ENCODE peak calls at places on chromosomes 13 and 19, in ten cellular contexts. One of them, this sample, is unnamed.

GRCh38 chr13:40874138-40874776 is 84.8 kb downstream of the SLC25A15 start:
- DNase-seq in H54: no peak
- DNase-seq in prostate gland: no peak
- DNase-seq in ovary: no peak
- DNase-seq in heart left ventricle: no peak
- DNase-seq in HCT116: no peak
- DNase-seq in A549: no peak
- DNase-seq in stomach: no peak
- DNase-seq in uterus: no peak
- DNase-seq in NB4: peak
- DNase-seq in this sample: no peak

GRCh38 chr19:33426621-33427475 is 53.3 kb downstream of the CEBPG start:
- DNase-seq in H54: no peak
- DNase-seq in prostate gland: no peak
- DNase-seq in ovary: no peak
- DNase-seq in heart left ventricle: peak
- DNase-seq in HCT116: no peak
- DNase-seq in A549: no peak
- DNase-seq in stomach: no peak
- DNase-seq in uterus: no peak
- DNase-seq in NB4: no peak
- DNase-seq in this sample: no peak

GRCh38 chr19:1211494-1212234 is 6.1 kb downstream of the STK11 start:
- DNase-seq in H54: no peak
- DNase-seq in prostate gland: peak
- DNase-seq in ovary: no peak
- DNase-seq in heart left ventricle: no peak
- DNase-seq in HCT116: no peak
- DNase-seq in A549: peak
- DNase-seq in stomach: peak
- DNase-seq in uterus: peak
- DNase-seq in NB4: no peak
- DNase-seq in this sample: no peak

GRCh38 chr13:74647211-74647610 is 513.0 kb upstream of the KLF12 start:
- DNase-seq in H54: no peak
- DNase-seq in prostate gland: no peak
- DNase-seq in ovary: no peak
- DNase-seq in heart left ventricle: no peak
- DNase-seq in HCT116: no peak
- DNase-seq in A549: no peak
- DNase-seq in stomach: no peak
- DNase-seq in uterus: no peak
- DNase-seq in NB4: no peak
- DNase-seq in this sample: no peak

GRCh38 chr19:35518313-35518712 is 4.9 kb upstream of the DMKN start:
- DNase-seq in H54: peak
- DNase-seq in prostate gland: no peak
- DNase-seq in ovary: no peak
- DNase-seq in heart left ventricle: no peak
- DNase-seq in HCT116: peak
- DNase-seq in A549: peak
- DNase-seq in stomach: no peak
- DNase-seq in uterus: no peak
- DNase-seq in NB4: no peak
- DNase-seq in this sample: no peak

GRCh38 chr19:28291874-28292273 is 921.1 kb downstream of the UQCRFS1 start:
- DNase-seq in H54: no peak
- DNase-seq in prostate gland: no peak
- DNase-seq in ovary: no peak
- DNase-seq in heart left ventricle: no peak
- DNase-seq in HCT116: no peak
- DNase-seq in A549: no peak
- DNase-seq in stomach: no peak
- DNase-seq in uterus: no peak
- DNase-seq in NB4: no peak
- DNase-seq in this sample: no peak

GRCh38 chr19:58058428-58058827 is 654 bp upstream of the ZNF135 start:
- DNase-seq in H54: no peak
- DNase-seq in prostate gland: no peak
- DNase-seq in ovary: no peak
- DNase-seq in heart left ventricle: no peak
- DNase-seq in HCT116: no peak
- DNase-seq in A549: no peak
- DNase-seq in stomach: no peak
- DNase-seq in uterus: no peak
- DNase-seq in NB4: no peak
- DNase-seq in this sample: no peak

GRCh38 chr13:101552797-101553196 is 100.3 kb downstream of the ITGBL1 start:
- DNase-seq in H54: no peak
- DNase-seq in prostate gland: no peak
- DNase-seq in ovary: no peak
- DNase-seq in heart left ventricle: no peak
- DNase-seq in HCT116: no peak
- DNase-seq in A549: no peak
- DNase-seq in stomach: no peak
- DNase-seq in uterus: no peak
- DNase-seq in NB4: no peak
- DNase-seq in this sample: no peak

GRCh38 chr13:68628994-68629393 is 1398.9 kb upstream of the PCDH9 start:
- DNase-seq in H54: no peak
- DNase-seq in prostate gland: no peak
- DNase-seq in ovary: no peak
- DNase-seq in heart left ventricle: no peak
- DNase-seq in HCT116: no peak
- DNase-seq in A549: no peak
- DNase-seq in stomach: no peak
- DNase-seq in uterus: no peak
- DNase-seq in NB4: no peak
- DNase-seq in this sample: no peak

GRCh38 chr13:63409791-63410351 is 1994.2 kb upstream of the PCDH20 start:
- DNase-seq in H54: no peak
- DNase-seq in prostate gland: no peak
- DNase-seq in ovary: no peak
- DNase-seq in heart left ventricle: no peak
- DNase-seq in HCT116: no peak
- DNase-seq in A549: no peak
- DNase-seq in stomach: no peak
- DNase-seq in uterus: no peak
- DNase-seq in NB4: no peak
- DNase-seq in this sample: no peak

GRCh38 chr19:29323046-29323971 is 110.4 kb upstream of the UQCRFS1 start:
- DNase-seq in H54: no peak
- DNase-seq in prostate gland: no peak
- DNase-seq in ovary: no peak
- DNase-seq in heart left ventricle: no peak
- DNase-seq in HCT116: no peak
- DNase-seq in A549: no peak
- DNase-seq in stomach: no peak
- DNase-seq in uterus: no peak
- DNase-seq in NB4: no peak
- DNase-seq in this sample: no peak

GRCh38 chr19:29318581-29318980 is 105.6 kb upstream of the UQCRFS1 start:
- DNase-seq in H54: no peak
- DNase-seq in prostate gland: no peak
- DNase-seq in ovary: no peak
- DNase-seq in heart left ventricle: no peak
- DNase-seq in HCT116: no peak
- DNase-seq in A549: no peak
- DNase-seq in stomach: no peak
- DNase-seq in uterus: no peak
- DNase-seq in NB4: no peak
- DNase-seq in this sample: no peak

GRCh38 chr19:29321116-29321515 is 108.2 kb upstream of the UQCRFS1 start:
- DNase-seq in H54: no peak
- DNase-seq in prostate gland: no peak
- DNase-seq in ovary: no peak
- DNase-seq in heart left ventricle: no peak
- DNase-seq in HCT116: no peak
- DNase-seq in A549: no peak
- DNase-seq in stomach: no peak
- DNase-seq in uterus: no peak
- DNase-seq in NB4: no peak
- DNase-seq in this sample: no peak

GRCh38 chr19:29320076-29320475 is 107.1 kb upstream of the UQCRFS1 start:
- DNase-seq in H54: no peak
- DNase-seq in prostate gland: no peak
- DNase-seq in ovary: no peak
- DNase-seq in heart left ventricle: no peak
- DNase-seq in HCT116: no peak
- DNase-seq in A549: no peak
- DNase-seq in stomach: no peak
- DNase-seq in uterus: no peak
- DNase-seq in NB4: no peak
- DNase-seq in this sample: no peak

DNA sequence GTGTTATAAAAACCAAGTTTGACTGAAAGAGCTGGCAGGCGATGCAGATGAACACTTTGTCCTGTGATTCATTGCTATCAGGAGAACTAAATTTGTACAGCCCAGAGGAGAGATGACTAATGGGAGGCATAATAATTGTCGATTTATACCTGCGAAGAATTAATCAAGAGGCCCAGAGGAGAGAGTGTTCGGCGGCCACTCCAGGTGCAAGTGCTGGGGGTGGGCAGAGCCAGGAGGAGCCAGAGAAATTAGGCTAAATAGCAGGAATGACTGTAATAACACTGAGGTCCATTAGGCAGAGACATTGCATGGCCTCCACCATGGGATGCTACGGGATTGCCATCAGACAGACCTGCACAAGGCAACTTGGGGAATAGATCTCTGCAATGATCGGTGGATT is 107.7 kb upstream of the UQCRFS1 start:
- DNase-seq in H54: no peak
- DNase-seq in prostate gland: no peak
- DNase-seq in ovary: no peak
- DNase-seq in heart left ventricle: no peak
- DNase-seq in HCT116: no peak
- DNase-seq in A549: no peak
- DNase-seq in stomach: no peak
- DNase-seq in uterus: no peak
- DNase-seq in NB4: no peak
- DNase-seq in this sample: no peak
- TF ChIP-seq POLR2A in H54: no peak
- TF ChIP-seq POLR2A in prostate gland: no peak
- TF ChIP-seq POLR2A in ovary: no peak
- TF ChIP-seq POLR2A in heart left ventricle: no peak
- TF ChIP-seq POLR2A in HCT116: no peak
- TF ChIP-seq POLR2A in A549: no peak
- TF ChIP-seq POLR2A in stomach: no peak
- TF ChIP-seq POLR2A in uterus: no peak
- TF ChIP-seq POLR2A in NB4: no peak
- TF ChIP-seq POLR2A in this sample: no peak

DNA sequence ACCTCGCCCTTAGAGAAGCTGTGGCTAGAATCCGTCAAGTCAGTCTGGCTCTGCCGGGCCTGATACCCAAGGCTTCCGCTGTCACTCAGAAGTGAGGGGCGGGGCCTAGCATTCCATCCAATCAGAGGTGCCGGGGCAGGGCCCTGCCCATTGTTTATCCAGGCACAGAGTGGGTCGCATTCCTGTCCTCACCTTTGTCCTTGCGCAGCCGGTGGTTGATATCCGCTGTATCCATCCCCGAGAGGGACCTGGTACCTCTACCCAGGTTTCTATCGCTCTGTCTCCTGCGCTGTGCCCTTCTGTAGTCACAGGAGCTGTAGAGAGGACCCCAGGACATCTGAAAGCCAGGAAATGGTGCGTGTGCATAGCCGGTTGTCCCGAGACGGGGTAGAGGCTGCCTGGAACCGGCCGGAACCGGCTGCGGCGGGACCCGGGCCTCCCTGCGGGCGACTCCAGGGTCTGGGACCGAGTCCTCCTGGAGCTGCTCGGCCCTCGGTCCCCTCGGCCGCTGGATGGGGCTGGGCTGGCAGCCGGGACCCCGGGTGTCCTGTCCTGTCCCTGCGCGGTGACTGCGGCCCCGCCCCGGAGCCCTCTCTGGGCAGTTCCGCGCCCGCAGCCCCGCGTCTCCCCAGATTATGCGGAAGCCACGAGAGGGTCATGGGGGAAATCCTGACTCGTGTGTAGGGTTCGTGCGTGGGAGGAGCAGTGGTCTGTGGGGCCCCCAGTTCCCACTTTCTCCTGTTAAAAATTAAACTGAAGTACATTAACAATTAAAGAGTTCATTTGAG is at the start of gene ZNF763:
- DNase-seq in H54: peak
- DNase-seq in prostate gland: peak
- DNase-seq in ovary: peak
- DNase-seq in heart left ventricle: peak
- DNase-seq in HCT116: no peak
- DNase-seq in A549: no peak
- DNase-seq in stomach: peak
- DNase-seq in uterus: peak
- DNase-seq in NB4: peak
- DNase-seq in this sample: peak
- TF ChIP-seq POLR2A in H54: no peak
- TF ChIP-seq POLR2A in prostate gland: peak
- TF ChIP-seq POLR2A in ovary: peak
- TF ChIP-seq POLR2A in heart left ventricle: peak
- TF ChIP-seq POLR2A in HCT116: no peak
- TF ChIP-seq POLR2A in A549: no peak
- TF ChIP-seq POLR2A in stomach: no peak
- TF ChIP-seq POLR2A in uterus: peak
- TF ChIP-seq POLR2A in NB4: peak
- TF ChIP-seq POLR2A in this sample: peak

DNA sequence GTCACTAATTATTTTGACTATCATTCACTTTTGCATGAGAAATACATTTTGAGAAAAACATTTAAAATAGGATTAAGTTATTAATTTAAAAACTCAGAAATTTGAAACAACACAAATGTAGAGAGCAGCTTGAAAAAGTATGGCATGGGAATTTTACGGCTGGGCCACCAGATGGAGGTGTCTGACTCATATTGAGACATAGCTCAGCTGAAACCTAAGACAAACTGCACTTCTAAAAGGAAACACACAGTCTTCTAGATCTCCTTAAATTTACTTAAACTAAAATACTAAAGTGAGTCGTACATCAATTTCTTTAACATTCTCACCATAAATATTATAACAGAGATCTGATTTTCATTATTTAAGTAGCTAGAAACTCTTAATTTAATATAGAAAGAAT is 41.9 kb upstream of the POSTN start:
- DNase-seq in H54: no peak
- DNase-seq in prostate gland: no peak
- DNase-seq in ovary: no peak
- DNase-seq in heart left ventricle: no peak
- DNase-seq in HCT116: no peak
- DNase-seq in A549: peak
- DNase-seq in stomach: no peak
- DNase-seq in uterus: no peak
- DNase-seq in NB4: peak
- DNase-seq in this sample: no peak
- TF ChIP-seq POLR2A in H54: no peak
- TF ChIP-seq POLR2A in prostate gland: no peak
- TF ChIP-seq POLR2A in ovary: no peak
- TF ChIP-seq POLR2A in heart left ventricle: no peak
- TF ChIP-seq POLR2A in HCT116: no peak
- TF ChIP-seq POLR2A in A549: no peak
- TF ChIP-seq POLR2A in stomach: no peak
- TF ChIP-seq POLR2A in uterus: no peak
- TF ChIP-seq POLR2A in NB4: no peak
- TF ChIP-seq POLR2A in this sample: no peak

DNA sequence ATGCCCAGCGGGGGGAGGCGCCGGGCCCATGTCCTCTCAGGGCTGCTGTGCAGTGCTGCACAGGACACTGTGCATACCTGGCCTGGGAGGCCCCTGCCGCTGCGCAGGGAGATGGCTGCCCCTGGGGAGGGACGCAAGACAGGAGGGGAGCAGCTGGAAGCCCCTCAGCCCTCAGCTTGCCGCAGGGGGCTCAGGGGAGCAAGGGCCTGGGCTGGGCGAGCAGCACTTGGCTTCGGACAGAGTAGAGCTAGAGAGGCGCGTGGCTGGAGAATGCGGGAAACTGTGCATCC is 10.9 kb downstream of the CHERP start:
- DNase-seq in H54: no peak
- DNase-seq in prostate gland: no peak
- DNase-seq in ovary: no peak
- DNase-seq in heart left ventricle: no peak
- DNase-seq in HCT116: no peak
- DNase-seq in A549: no peak
- DNase-seq in stomach: no peak
- DNase-seq in uterus: no peak
- DNase-seq in NB4: no peak
- DNase-seq in this sample: no peak
- TF ChIP-seq POLR2A in H54: no peak
- TF ChIP-seq POLR2A in prostate gland: no peak
- TF ChIP-seq POLR2A in ovary: no peak
- TF ChIP-seq POLR2A in heart left ventricle: no peak
- TF ChIP-seq POLR2A in HCT116: no peak
- TF ChIP-seq POLR2A in A549: no peak
- TF ChIP-seq POLR2A in stomach: no peak
- TF ChIP-seq POLR2A in uterus: no peak
- TF ChIP-seq POLR2A in NB4: no peak
- TF ChIP-seq POLR2A in this sample: no peak